ENCODE peak calls at places on chromosomes 5 and 9, in ten cellular contexts. One of them, this sample, is unnamed.

GRCh38 chr9:94002316-94003140 is 47.4 kb upstream of the BARX1 start:
- DNase-seq in AML-193: peak; percentile 25
- DNase-seq in NCI-H774: peak; percentile 46
- DNase-seq in NCI-H2029 treated with DMSO at 0.1 percent for 48 hours: peak; percentile 89
- DNase-seq in GM03348: peak; percentile 48
- DNase-seq in BJ: no peak
- DNase-seq in stimulated activated effector memory CD8-positive, alpha-beta T cell treated with anti-CD3 and anti-CD28 coated beads, Interleukin-12 subunit alpha, Interleukin-12 subunit beta, amount 100 ng/mL, for 72 hours: peak; percentile 57
- DNase-seq in Jurkat, Clone E6-1: peak; percentile 58
- DNase-seq in substantia nigra: peak; percentile 12
- DNase-seq in activated naive CD8-positive, alpha-beta T cell treated with anti-CD3 and anti-CD28 coated beads for 36 hours: peak; percentile 10
- DNase-seq in this sample: peak; percentile 55

GRCh38 chr9:136847827-136848392 is 1.3 kb upstream of the PHPT1 start:
- DNase-seq in NCI-H2029 treated with DMSO at 0.1 percent for 48 hours: peak; percentile 42
- DNase-seq in BJ: no peak
- DNase-seq in AML-193: peak; percentile 78
- DNase-seq in GM03348: peak; percentile 87
- DNase-seq in substantia nigra: no peak
- DNase-seq in stimulated activated effector memory CD8-positive, alpha-beta T cell treated with anti-CD3 and anti-CD28 coated beads, Interleukin-12 subunit alpha, Interleukin-12 subunit beta, amount 100 ng/mL, for 72 hours: peak; percentile 91
- DNase-seq in NCI-H774: peak; percentile 82
- DNase-seq in Jurkat, Clone E6-1: peak; percentile 51
- DNase-seq in activated naive CD8-positive, alpha-beta T cell treated with anti-CD3 and anti-CD28 coated beads for 36 hours: peak; percentile 86
- DNase-seq in this sample: no peak

GRCh38 chr5:40172721-40173120 is 507.0 kb upstream of the PTGER4 start:
- DNase-seq in Jurkat, Clone E6-1: no peak
- DNase-seq in activated naive CD8-positive, alpha-beta T cell treated with anti-CD3 and anti-CD28 coated beads for 36 hours: no peak
- DNase-seq in AML-193: no peak
- DNase-seq in GM03348: no peak
- DNase-seq in stimulated activated effector memory CD8-positive, alpha-beta T cell treated with anti-CD3 and anti-CD28 coated beads, Interleukin-12 subunit alpha, Interleukin-12 subunit beta, amount 100 ng/mL, for 72 hours: no peak
- DNase-seq in BJ: no peak
- DNase-seq in NCI-H774: no peak
- DNase-seq in NCI-H2029 treated with DMSO at 0.1 percent for 48 hours: no peak
- DNase-seq in substantia nigra: no peak
- DNase-seq in this sample: no peak

GRCh38 chr5:17305964-17306725 is 88.7 kb downstream of the BASP1 start:
- DNase-seq in NCI-H2029 treated with DMSO at 0.1 percent for 48 hours: no peak
- DNase-seq in BJ: peak; percentile 77
- DNase-seq in activated naive CD8-positive, alpha-beta T cell treated with anti-CD3 and anti-CD28 coated beads for 36 hours: no peak
- DNase-seq in AML-193: no peak
- DNase-seq in substantia nigra: no peak
- DNase-seq in NCI-H774: peak; percentile 66
- DNase-seq in Jurkat, Clone E6-1: no peak
- DNase-seq in GM03348: no peak
- DNase-seq in stimulated activated effector memory CD8-positive, alpha-beta T cell treated with anti-CD3 and anti-CD28 coated beads, Interleukin-12 subunit alpha, Interleukin-12 subunit beta, amount 100 ng/mL, for 72 hours: no peak
- DNase-seq in this sample: peak; percentile 55

GRCh38 chr5:170681013-170681433 is 102.5 kb upstream of the GABRP start:
- DNase-seq in activated naive CD8-positive, alpha-beta T cell treated with anti-CD3 and anti-CD28 coated beads for 36 hours: peak; percentile 69
- DNase-seq in NCI-H2029 treated with DMSO at 0.1 percent for 48 hours: no peak
- DNase-seq in substantia nigra: no peak
- DNase-seq in NCI-H774: no peak
- DNase-seq in GM03348: peak; percentile 81
- DNase-seq in BJ: no peak
- DNase-seq in Jurkat, Clone E6-1: peak; percentile 62
- DNase-seq in stimulated activated effector memory CD8-positive, alpha-beta T cell treated with anti-CD3 and anti-CD28 coated beads, Interleukin-12 subunit alpha, Interleukin-12 subunit beta, amount 100 ng/mL, for 72 hours: peak; percentile 50
- DNase-seq in AML-193: no peak
- DNase-seq in this sample: no peak

GRCh38 chr9:96596601-96597111 is 23.0 kb downstream of the CDC14B start:
- DNase-seq in NCI-H2029 treated with DMSO at 0.1 percent for 48 hours: no peak
- DNase-seq in stimulated activated effector memory CD8-positive, alpha-beta T cell treated with anti-CD3 and anti-CD28 coated beads, Interleukin-12 subunit alpha, Interleukin-12 subunit beta, amount 100 ng/mL, for 72 hours: no peak
- DNase-seq in substantia nigra: no peak
- DNase-seq in BJ: no peak
- DNase-seq in AML-193: no peak
- DNase-seq in GM03348: no peak
- DNase-seq in Jurkat, Clone E6-1: no peak
- DNase-seq in NCI-H774: no peak
- DNase-seq in activated naive CD8-positive, alpha-beta T cell treated with anti-CD3 and anti-CD28 coated beads for 36 hours: no peak
- DNase-seq in this sample: no peak

GRCh38 chr9:91395553-91396470 is 27.8 kb downstream of the NFIL3 start:
- DNase-seq in NCI-H774: no peak
- DNase-seq in substantia nigra: no peak
- DNase-seq in AML-193: peak; percentile 31
- DNase-seq in activated naive CD8-positive, alpha-beta T cell treated with anti-CD3 and anti-CD28 coated beads for 36 hours: no peak
- DNase-seq in NCI-H2029 treated with DMSO at 0.1 percent for 48 hours: no peak
- DNase-seq in stimulated activated effector memory CD8-positive, alpha-beta T cell treated with anti-CD3 and anti-CD28 coated beads, Interleukin-12 subunit alpha, Interleukin-12 subunit beta, amount 100 ng/mL, for 72 hours: peak; percentile 67
- DNase-seq in GM03348: peak; percentile 68
- DNase-seq in Jurkat, Clone E6-1: no peak
- DNase-seq in BJ: peak; percentile 62
- DNase-seq in this sample: no peak

GRCh38 chr9:107841078-107841477 is 351.5 kb upstream of the KLF4 start:
- DNase-seq in activated naive CD8-positive, alpha-beta T cell treated with anti-CD3 and anti-CD28 coated beads for 36 hours: no peak
- DNase-seq in NCI-H774: no peak
- DNase-seq in GM03348: no peak
- DNase-seq in NCI-H2029 treated with DMSO at 0.1 percent for 48 hours: no peak
- DNase-seq in stimulated activated effector memory CD8-positive, alpha-beta T cell treated with anti-CD3 and anti-CD28 coated beads, Interleukin-12 subunit alpha, Interleukin-12 subunit beta, amount 100 ng/mL, for 72 hours: no peak
- DNase-seq in Jurkat, Clone E6-1: no peak
- DNase-seq in AML-193: no peak
- DNase-seq in BJ: no peak
- DNase-seq in substantia nigra: no peak
- DNase-seq in this sample: no peak

GRCh38 chr5:39542511-39542910 is 117.7 kb upstream of the DAB2 start:
- DNase-seq in GM03348: no peak
- DNase-seq in BJ: no peak
- DNase-seq in substantia nigra: no peak
- DNase-seq in stimulated activated effector memory CD8-positive, alpha-beta T cell treated with anti-CD3 and anti-CD28 coated beads, Interleukin-12 subunit alpha, Interleukin-12 subunit beta, amount 100 ng/mL, for 72 hours: no peak
- DNase-seq in activated naive CD8-positive, alpha-beta T cell treated with anti-CD3 and anti-CD28 coated beads for 36 hours: no peak
- DNase-seq in Jurkat, Clone E6-1: no peak
- DNase-seq in NCI-H774: no peak
- DNase-seq in NCI-H2029 treated with DMSO at 0.1 percent for 48 hours: no peak
- DNase-seq in AML-193: no peak
- DNase-seq in this sample: no peak

GRCh38 chr9:116860509-116861120 is 173.5 kb downstream of the TRIM32 start:
- DNase-seq in NCI-H2029 treated with DMSO at 0.1 percent for 48 hours: peak; percentile 71
- DNase-seq in stimulated activated effector memory CD8-positive, alpha-beta T cell treated with anti-CD3 and anti-CD28 coated beads, Interleukin-12 subunit alpha, Interleukin-12 subunit beta, amount 100 ng/mL, for 72 hours: peak; percentile 49
- DNase-seq in AML-193: peak; percentile 5
- DNase-seq in substantia nigra: peak; percentile 54
- DNase-seq in Jurkat, Clone E6-1: peak; percentile 16
- DNase-seq in GM03348: peak; percentile 87
- DNase-seq in NCI-H774: peak; percentile 16
- DNase-seq in BJ: peak; percentile 4
- DNase-seq in activated naive CD8-positive, alpha-beta T cell treated with anti-CD3 and anti-CD28 coated beads for 36 hours: no peak
- DNase-seq in this sample: peak; percentile 32